ENCODE peak calls at places on chromosomes 1 and 21, in nine cellular contexts. Z, R, O, J, T, K, D, B and W are unnamed samples.

GRCh38 chr1:170604889-170605288 is 59.0 kb upstream of the PRRX1 start:
- DNase-seq in Z (no peak), R (no peak), O (no peak), J (no peak), T (no peak), K (no peak), D (no peak), B (no peak), W (no peak)

GRCh38 chr1:156845055-156845952 is 13.6 kb downstream of the INSRR start:
- DNase-seq in Z (no peak), R (no peak), O (peak; percentile 19), J (no peak), T (peak; percentile 32), K (no peak), D (no peak), B (no peak), W (no peak)

GRCh38 chr21:28927122-28927521 is 65.6 kb downstream of the LTN1 start:
- DNase-seq in Z (no peak), R (no peak), O (no peak), J (no peak), T (no peak), K (no peak), D (no peak), B (no peak), W (no peak)

GRCh38 chr1:201264554-201264953 is 18.8 kb upstream of the PKP1 start:
- DNase-seq in Z (no peak), R (no peak), O (no peak), J (no peak), T (no peak), K (no peak), D (no peak), B (no peak), W (no peak)

GRCh38 chr1:212525479-212526110 is 83.0 kb upstream of the ATF3 start:
- DNase-seq in Z (no peak), R (peak; percentile 71), O (no peak), J (peak; percentile 11), T (no peak), K (peak; percentile 61), D (no peak), B (no peak), W (no peak)

GRCh38 chr1:181114574-181115366 is 26.3 kb downstream of the IER5 start:
- DNase-seq in Z (no peak), R (no peak), O (no peak), J (no peak), T (no peak), K (no peak), D (no peak), B (no peak), W (no peak)

GRCh38 chr1:56535362-56535761 is 44.0 kb downstream of the PLPP3 start:
- DNase-seq in Z (no peak), R (no peak), O (no peak), J (peak; percentile 62), T (no peak), K (no peak), D (no peak), B (peak; percentile 77), W (no peak)

GRCh38 chr21:39086547-39086946 is 96.7 kb downstream of the PSMG1 start:
- DNase-seq in Z (no peak), R (no peak), O (no peak), J (no peak), T (no peak), K (no peak), D (no peak), B (no peak), W (no peak)

GRCh38 chr1:175783126-175783722 is 39.8 kb upstream of the TNR start:
- DNase-seq in Z (no peak), R (peak; percentile 24), O (no peak), J (no peak), T (no peak), K (no peak), D (peak; percentile 19), B (no peak), W (no peak)

GRCh38 chr1:34781071-34781843 is at the start of gene GJB3:
- DNase-seq in Z (no peak), R (peak; percentile 66), O (no peak), J (no peak), T (no peak), K (no peak), D (no peak), B (no peak), W (no peak)

GRCh38 chr1:67575861-67576260 is 109.1 kb upstream of the GADD45A start:
- DNase-seq in Z (no peak), R (peak; percentile 100), O (no peak), J (peak; percentile 17), T (no peak), K (no peak), D (no peak), B (no peak), W (no peak)

GRCh38 chr1:54275349-54275748 is 75.4 kb downstream of the MRPL37 start:
- DNase-seq in Z (peak; percentile 80), R (no peak), O (no peak), J (no peak), T (no peak), K (peak; percentile 79), D (peak; percentile 89), B (no peak), W (no peak)

GRCh38 chr21:34187935-34188334 is 114.6 kb downstream of the MRPS6 start:
- DNase-seq in Z (no peak), R (no peak), O (no peak), J (no peak), T (no peak), K (peak; percentile 52), D (peak; percentile 24), B (no peak), W (no peak)

GRCh38 chr1:31769720-31770390 is 5.7 kb upstream of the ADGRB2 start:
- DNase-seq in Z (peak; percentile 64), R (no peak), O (no peak), J (no peak), T (no peak), K (peak; percentile 85), D (peak; percentile 54), B (no peak), W (no peak)

GRCh38 chr1:84961316-84961715 is 35.6 kb downstream of the MCOLN2 start:
- DNase-seq in Z (no peak), R (no peak), O (no peak), J (no peak), T (no peak), K (no peak), D (no peak), B (no peak), W (no peak)

GRCh38 chr1:247164694-247165093 is 7.1 kb downstream of the ZNF124 start:
- DNase-seq in Z (no peak), R (no peak), O (no peak), J (no peak), T (no peak), K (no peak), D (no peak), B (no peak), W (no peak)
- H3K9me3 ChIP-seq in Z (no peaks in the 10 kb centered on the region), R (peaks cover 40% of the 10 kb centered on the region), O (no peaks in the 10 kb centered on the region), J (peaks cover 13% of the 10 kb centered on the region), T (peaks cover 30% of the 10 kb centered on the region), K (peaks cover 67% of the 10 kb centered on the region), D (peaks cover 11% of the 10 kb centered on the region), B (no peaks in the 10 kb centered on the region), W (peaks cover 5% of the 10 kb centered on the region)

GRCh38 chr1:1889090-1889750 is 1.7 kb downstream of the GNB1 start:
- DNase-seq in Z (no peak), R (no peak), O (no peak), J (peak; percentile 41), T (no peak), K (no peak), D (no peak), B (no peak), W (no peak)
- H3K4me3 ChIP-seq in Z (peak overlapping the region; percentile 61), R (peak overlapping the region; percentile 80), O (peak overlapping the region; percentile 76), J (peak overlapping the region; percentile 98), T (peak overlapping the region; percentile 51), K (peak overlapping the region; percentile 100), D (peak overlapping the region; percentile 81), B (peak overlapping the region; percentile 80), W (peak overlapping the region; percentile 94)

GRCh38 chr1:5488448-5488847 is 503.8 kb downstream of the NPHP4 start:
- DNase-seq in Z (no peak), R (no peak), O (no peak), J (no peak), T (no peak), K (no peak), D (no peak), B (no peak), W (no peak)

GRCh38 chr1:5485968-5486665 is 506.1 kb downstream of the NPHP4 start:
- DNase-seq in Z (no peak), R (no peak), O (no peak), J (no peak), T (no peak), K (no peak), D (no peak), B (no peak), W (no peak)

GRCh38 chr1:5484451-5485165 is 507.6 kb downstream of the NPHP4 start:
- DNase-seq in Z (no peak), R (no peak), O (no peak), J (no peak), T (no peak), K (no peak), D (no peak), B (no peak), W (no peak)

GRCh38 chr1:5481889-5482288 is 510.3 kb downstream of the NPHP4 start:
- DNase-seq in Z (no peak), R (no peak), O (peak; percentile 47), J (no peak), T (peak; percentile 10), K (no peak), D (no peak), B (no peak), W (no peak)

DNA sequence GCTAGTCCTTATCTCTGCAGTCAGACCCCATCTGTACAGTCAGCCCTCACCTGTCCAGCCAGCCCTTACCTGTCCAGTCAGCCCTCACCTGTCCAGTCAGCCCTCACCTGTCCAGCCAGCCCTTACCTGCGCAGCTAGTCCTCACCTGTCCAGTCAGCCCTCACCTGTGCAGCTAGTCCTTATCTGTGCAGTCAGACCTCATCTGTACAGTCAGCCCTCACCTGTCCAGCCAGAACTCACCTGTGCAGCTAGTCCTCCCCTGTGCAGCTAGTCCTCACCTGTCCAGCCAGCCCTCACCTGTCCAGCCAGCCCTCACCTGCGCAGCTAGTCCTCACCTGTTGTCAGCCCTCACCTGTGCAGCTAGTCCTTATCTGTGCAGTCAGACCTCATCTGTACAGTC is 506.8 kb downstream of the NPHP4 start:
- DNase-seq in Z (no peak), R (no peak), O (no peak), J (no peak), T (no peak), K (no peak), D (no peak), B (no peak), W (no peak)
- H3K9me3 ChIP-seq in Z (no peaks in the 10 kb centered on the region), R (peaks cover 24% of the 10 kb centered on the region), O (no peaks in the 10 kb centered on the region), J (peaks cover 10% of the 10 kb centered on the region), T (no peaks in the 10 kb centered on the region), K (no peaks in the 10 kb centered on the region), D (no peaks in the 10 kb centered on the region), B (peaks cover 7% of the 10 kb centered on the region), W (no peaks in the 10 kb centered on the region)

GRCh38 chr1:198681831-198682756 is 43.3 kb downstream of the PTPRC start:
- DNase-seq in Z (no peak), R (peak; percentile 94), O (peak; percentile 94), J (peak; percentile 71), T (peak; percentile 77), K (peak; percentile 68), D (peak; percentile 57), B (no peak), W (no peak)
- H3K4me3 ChIP-seq in Z (no peak overlapping the region), R (peak overlapping the region; percentile 2), O (no peak overlapping the region), J (peak overlapping the region; percentile 8), T (peak overlapping the region; percentile 51), K (no peak overlapping the region), D (no peak overlapping the region), B (no peak overlapping the region), W (no peak overlapping the region)

GRCh38 chr1:4428711-4429110 is 225.7 kb upstream of the AJAP1 start:
- DNase-seq in Z (no peak), R (no peak), O (no peak), J (no peak), T (no peak), K (no peak), D (no peak), B (no peak), W (no peak)
- H3K9me3 ChIP-seq in Z (no peaks in the 10 kb centered on the region), R (peaks cover 30% of the 10 kb centered on the region), O (no peaks in the 10 kb centered on the region), J (peaks cover 23% of the 10 kb centered on the region), T (no peaks in the 10 kb centered on the region), K (no peaks in the 10 kb centered on the region), D (no peaks in the 10 kb centered on the region), B (peaks cover 28% of the 10 kb centered on the region), W (no peaks in the 10 kb centered on the region)